ENCODE peak calls at places on chromosomes 4 and X, in seven cellular contexts. S is uterus, O is HCT116, A is astrocyte of the spinal cord, Y is choroid plexus epithelial cell, K is AG09309, Q is hepatocyte. D is an unnamed sample.

GRCh38 chrX:52933976-52934703 is 24.2 kb downstream of the FAM156A start:
- DNase-seq in O (no peak), Y (no peak), Q (no peak), A (no peak), S (no peak), K (no peak), D (no peak)

GRCh38 chr4:78689224-78689623 is 86.9 kb upstream of the BMP2K start:
- DNase-seq in K (no peak), O (no peak), A (no peak), Y (peak), S (no peak), Q (no peak), D (no peak)

GRCh38 chr4:166501941-166502382 is 628.9 kb downstream of the TLL1 start:
- DNase-seq in O (peak), Q (peak), Y (peak), S (no peak), K (no peak), A (no peak), D (no peak)

GRCh38 chr4:78747328-78747946 is 28.7 kb upstream of the BMP2K start:
- DNase-seq in A (no peak), Q (no peak), S (no peak), Y (peak), K (peak), O (no peak), D (peak)

GRCh38 chr4:117965608-117966007 is 68.7 kb upstream of the NDST3 start:
- DNase-seq in O (no peak), S (no peak), Y (no peak), A (peak), K (no peak), Q (no peak), D (no peak)

GRCh38 chr4:97560009-97560408 is 583.3 kb downstream of the STPG2 start:
- DNase-seq in S (no peak), A (no peak), Y (no peak), Q (no peak), O (no peak), K (no peak), D (no peak)

GRCh38 chr4:189823611-189824010 is 117.1 kb upstream of the FRG1 start:
- DNase-seq in Y (no peak), S (no peak), Q (no peak), K (no peak), O (no peak), A (no peak), D (no peak)

GRCh38 chr4:172232966-172233365 is 419.8 kb downstream of the GALNTL6 start:
- DNase-seq in O (peak), S (no peak), Y (peak), Q (no peak), K (no peak), A (no peak), D (no peak)

GRCh38 chr4:20085156-20085555 is 166.5 kb upstream of the SLIT2 start:
- DNase-seq in Y (no peak), Q (no peak), O (no peak), A (no peak), S (no peak), K (no peak), D (no peak)

GRCh38 chrX:132271330-132271729 is 52.1 kb upstream of the RAP2C start:
- DNase-seq in S (peak), K (no peak), O (no peak), Y (no peak), A (no peak), Q (no peak), D (no peak)

GRCh38 chrX:6695717-6696116 is 160.8 kb upstream of the VCX3A start:
- DNase-seq in Y (no peak), A (no peak), O (no peak), K (no peak), Q (no peak), S (no peak), D (no peak)

GRCh38 chrX:49901068-49901467 is 21.3 kb upstream of the CLCN5 start:
- DNase-seq in Y (no peak), A (no peak), K (no peak), S (no peak), Q (no peak), O (no peak), D (no peak)

GRCh38 chrX:17471121-17471520 is 96.1 kb downstream of the NHS start:
- DNase-seq in Q (no peak), Y (no peak), K (no peak), S (no peak), A (peak), O (no peak), D (no peak)

GRCh38 chr4:151472711-151473110 is 63.7 kb downstream of the FHIP1A start:
- DNase-seq in A (no peak), K (no peak), S (no peak), Y (peak), Q (no peak), O (no peak), D (no peak)

GRCh38 chrX:110086916-110087484 is 84.1 kb downstream of the TMEM164 start:
- DNase-seq in S (no peak), O (peak), Y (peak), A (peak), K (peak), Q (peak), D (peak)

GRCh38 chr4:52371861-52372260 is 287.2 kb downstream of the USP46 start:
- DNase-seq in A (no peak), Y (no peak), K (no peak), S (no peak), Q (no peak), O (no peak), D (no peak)

GRCh38 chr4:83074086-83074704 is 39.2 kb downstream of the COPS4 start:
- DNase-seq in K (peak), O (peak), Y (peak), A (peak), Q (peak), S (peak), D (peak)

GRCh38 chr4:128606173-128606572 is 203.3 kb upstream of the JADE1 start:
- DNase-seq in K (no peak), A (peak), S (no peak), Y (peak), O (no peak), Q (no peak), D (peak)

GRCh38 chrX:154546354-154547244 is at the start of gene G6PD:
- DNase-seq in S (no peak), A (peak), K (no peak), Q (peak), Y (peak), O (peak), D (no peak)

GRCh38 chrX:63713510-63713909 is 71.5 kb downstream of the ARHGEF9 start:
- DNase-seq in S (no peak), O (no peak), A (peak), Y (peak), K (no peak), Q (no peak), D (peak)

GRCh38 chrX:133989993-133990392 is 4.6 kb upstream of the GPC3 start:
- DNase-seq in Q (no peak), Y (no peak), S (no peak), K (no peak), O (no peak), A (no peak), D (no peak)
- H3K4me3 ChIP-seq in Q (no peak), Y (no peak), S (no peak), K (no peak), O (no peak), A (no peak), D (no peak)

GRCh38 chrX:124103966-124104365 is 142.5 kb downstream of the STAG2 start:
- DNase-seq in Y (no peak), O (no peak), Q (no peak), A (no peak), S (no peak), K (no peak), D (no peak)

GRCh38 chrX:124093222-124093621 is 131.7 kb downstream of the STAG2 start:
- DNase-seq in K (no peak), A (no peak), Y (no peak), S (no peak), Q (no peak), O (no peak), D (no peak)

GRCh38 chrX:124097116-124097515 is 135.6 kb downstream of the STAG2 start:
- DNase-seq in Q (no peak), O (no peak), Y (no peak), A (no peak), S (no peak), K (no peak), D (no peak)

DNA sequence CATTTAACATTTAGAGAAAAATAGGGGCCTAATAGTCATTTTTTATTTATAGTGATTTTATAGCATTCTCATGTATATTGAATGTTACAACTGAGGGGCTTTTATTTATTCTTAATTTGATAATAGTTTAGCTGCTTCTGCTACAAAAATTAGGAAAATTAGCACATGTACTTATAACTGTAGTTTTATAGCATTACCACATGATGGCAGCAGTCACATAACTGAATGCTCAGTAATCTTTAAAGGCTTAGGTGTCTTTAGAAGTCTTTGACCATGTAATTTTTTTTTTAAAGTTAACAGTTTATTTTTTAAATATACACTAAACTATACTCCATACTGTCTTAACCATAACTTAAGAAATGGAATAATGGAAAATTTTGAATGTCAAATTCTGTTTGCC is 136.6 kb downstream of the STAG2 start:
- DNase-seq in S (no peak), Q (peak), A (peak), K (peak), O (no peak), Y (peak), D (peak)
- TF ChIP-seq CTCF in S (no peak), Q (peak), A (peak), K (peak), O (peak), Y (peak), D (peak)

GRCh38 chr4:168634276-168634802 is 137.5 kb downstream of the PALLD start:
- DNase-seq in Y (peak), K (peak), Q (peak), S (peak), A (peak), O (no peak), D (peak)
- H3K4me3 ChIP-seq in Y (peak), K (no peak), Q (peak), S (peak), A (peak), O (peak), D (peak)

GRCh38 chr4:160020804-160021203 is 917.9 kb downstream of the RAPGEF2 start:
- DNase-seq in K (no peak), Q (no peak), Y (no peak), O (no peak), S (no peak), A (peak), D (no peak)

GRCh38 chr4:160021870-160022269 is 919.0 kb downstream of the RAPGEF2 start:
- DNase-seq in O (no peak), Y (no peak), A (no peak), Q (no peak), S (no peak), K (no peak), D (no peak)

DNA sequence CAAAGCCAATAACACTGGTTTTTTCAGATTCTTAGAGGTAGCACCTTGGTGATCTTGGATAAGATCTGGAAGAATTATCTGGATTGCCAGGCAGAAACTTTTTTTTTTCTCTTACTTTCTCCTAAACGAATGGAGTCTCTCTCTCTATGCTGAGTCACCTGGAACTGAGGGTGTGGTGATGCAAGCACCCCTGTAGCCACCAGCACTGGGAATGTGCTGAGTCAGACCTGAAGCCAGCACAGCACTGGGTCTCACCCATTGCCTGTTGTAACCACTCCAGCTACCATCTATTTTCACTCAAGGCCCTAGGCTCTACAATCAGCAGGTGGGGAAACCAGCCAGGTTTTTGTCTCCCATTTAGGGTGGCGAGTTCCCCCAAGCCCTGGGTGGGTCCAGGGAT is 923.8 kb downstream of the RAPGEF2 start:
- DNase-seq in Q (peak), K (no peak), A (peak), Y (peak), S (no peak), O (peak), D (peak)
- TF ChIP-seq CTCF in Q (no peak), K (no peak), A (no peak), Y (no peak), S (no peak), O (no peak), D (no peak)

DNA sequence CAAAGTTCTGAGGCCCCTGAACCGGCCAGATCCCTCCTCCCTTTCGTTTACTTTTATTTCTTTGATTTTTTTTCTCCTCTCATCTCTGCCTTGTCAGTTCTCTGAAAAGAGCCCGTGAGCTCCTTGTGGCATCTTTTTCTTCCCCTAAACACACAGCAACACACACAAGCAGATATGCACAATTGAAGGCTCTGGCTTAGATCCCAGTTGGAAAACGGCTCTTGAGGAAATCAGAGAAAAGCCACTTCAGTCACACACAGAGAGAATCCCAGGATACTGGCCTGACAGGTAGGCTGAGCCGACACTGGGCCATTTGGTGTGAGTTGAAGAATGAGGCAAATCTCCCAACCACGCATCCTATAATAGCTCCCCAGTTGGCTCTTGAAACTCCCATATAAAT is 12.9 kb downstream of the DIPK2B start:
- DNase-seq in O (no peak), Y (peak), A (no peak), K (no peak), Q (no peak), S (no peak), D (no peak)
- H3K4me3 ChIP-seq in O (no peak), Y (peak), A (peak), K (peak), Q (no peak), S (peak), D (no peak)

GRCh38 chrX:40173662-40174593 is 76.2 kb upstream of the BCOR start:
- DNase-seq in S (peak), Y (peak), Q (peak), K (no peak), A (no peak), O (peak), D (no peak)
- TF ChIP-seq CTCF in S (no peak), Y (no peak), Q (no peak), K (no peak), A (no peak), O (no peak), D (no peak)

GRCh38 chr4:36310237-36310636 is 28.8 kb downstream of the DTHD1 start:
- DNase-seq in Q (no peak), S (no peak), Y (no peak), K (no peak), O (no peak), A (no peak), D (no peak)

GRCh38 chr4:36313687-36314086 is 32.3 kb downstream of the DTHD1 start:
- DNase-seq in S (no peak), K (no peak), A (no peak), Y (no peak), O (no peak), Q (no peak), D (no peak)

GRCh38 chr4:36312511-36312910 is 31.1 kb downstream of the DTHD1 start:
- DNase-seq in Q (no peak), K (no peak), Y (no peak), S (no peak), O (no peak), A (no peak), D (no peak)

GRCh38 chr4:36308150-36308549 is 26.7 kb downstream of the DTHD1 start:
- DNase-seq in S (no peak), Q (no peak), A (no peak), K (no peak), O (no peak), Y (no peak), D (no peak)

DNA sequence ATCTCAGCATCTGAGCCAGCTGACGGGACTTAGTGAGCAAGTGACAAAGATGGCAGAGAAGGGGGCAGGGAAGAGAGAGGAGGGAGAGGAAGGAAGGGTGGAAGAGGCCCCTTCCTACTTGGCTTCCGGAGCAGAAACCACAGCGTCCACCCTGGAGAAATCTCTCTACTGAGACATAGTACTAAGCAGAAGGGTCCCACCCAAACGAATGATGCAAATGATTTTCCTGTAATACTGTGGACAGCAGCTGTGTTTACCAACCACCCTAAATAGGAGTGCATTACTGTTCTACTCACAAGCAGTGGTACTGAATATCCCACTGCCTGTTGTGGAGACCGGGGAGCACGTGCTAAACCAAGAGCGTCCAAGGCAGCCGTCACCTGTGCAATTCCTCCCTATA is 29.4 kb downstream of the DTHD1 start:
- DNase-seq in A (no peak), Q (no peak), O (no peak), S (no peak), K (no peak), Y (no peak), D (no peak)
- H3K4me3 ChIP-seq in A (no peak), Q (no peak), O (no peak), S (no peak), K (no peak), Y (no peak), D (no peak)

D was measured in retinal pigment epithelial cell.